ENCODE peak calls at places on chromosomes 12 and 14, in eight cellular contexts. A is effector CD4-positive, alpha-beta T cell; R is CD8-positive, alpha-beta memory T cell; T is NCI-H2081; F is RCC 7860; B is mesenteric fat pad; Q is uterus; L is A172. E is an unnamed sample.

GRCh38 chr14:96098309-96098998 is 59.3 kb downstream of the C14orf132 start:
- DNase-seq in T (peak), Q (no peak), A (no peak), F (no peak), B (peak), L (peak), R (no peak), E (no peak)

GRCh38 chr12:12266873-12267634 is at the start of gene LRP6:
- DNase-seq in B (peak), R (peak), L (peak), T (peak), Q (peak), F (peak), A (peak), E (peak)

GRCh38 chr12:121983546-121984205 is 38.0 kb upstream of the BCL7A start:
- DNase-seq in R (no peak), F (no peak), B (no peak), L (no peak), A (no peak), T (no peak), Q (no peak), E (no peak)

GRCh38 chr14:52313903-52314481 is at the start of gene PTGER2:
- DNase-seq in F (peak), B (peak), Q (peak), R (peak), T (peak), A (peak), L (peak), E (peak)

GRCh38 chr12:118404876-118405521 is 28.6 kb downstream of the SUDS3 start:
- DNase-seq in B (no peak), L (peak), Q (peak), A (peak), F (peak), T (peak), R (peak), E (no peak)

GRCh38 chr14:105919458-105920150 is 393.2 kb downstream of the TMEM121 start:
- DNase-seq in A (no peak), T (no peak), B (no peak), F (no peak), R (no peak), Q (no peak), L (no peak), E (no peak)

GRCh38 chr12:76518699-76519098 is 40.9 kb downstream of the OSBPL8 start:
- DNase-seq in B (no peak), R (no peak), T (no peak), A (no peak), Q (no peak), L (no peak), F (no peak), E (no peak)

GRCh38 chr12:71772728-71773127 is 18.1 kb downstream of the RAB21 start:
- DNase-seq in F (no peak), R (no peak), T (no peak), A (no peak), Q (no peak), L (no peak), B (no peak), E (no peak)

GRCh38 chr12:10641735-10642500 is 28.5 kb upstream of the MAGOHB start:
- DNase-seq in T (no peak), L (peak), B (no peak), R (no peak), A (no peak), Q (no peak), F (peak), E (no peak)

GRCh38 chr12:95774311-95775045 is 16.1 kb downstream of the NTN4 start:
- DNase-seq in T (no peak), A (no peak), B (no peak), F (no peak), R (no peak), Q (no peak), L (no peak), E (no peak)

GRCh38 chr14:106522990-106523389 is 996.6 kb downstream of the TMEM121 start:
- DNase-seq in Q (no peak), A (no peak), B (no peak), R (no peak), L (no peak), F (no peak), T (no peak), E (no peak)

E was measured in NCI-H1048.